ENCODE peak calls at places on chromosomes 1 and 21, in four cellular contexts. G is tibial artery, F is lower lobe of right lung, B is ovary. W is an unnamed sample.

GRCh38 chr1:6011161-6011945 is 19.1 kb upstream of the NPHP4 start:
- DNase-seq in B (no peak), G (no peak), F (peak), W (no peak)

GRCh38 chr1:4657920-4658585 is 3.6 kb downstream of the AJAP1 start:
- DNase-seq in B (no peak), F (no peak), G (no peak), W (no peak)

GRCh38 chr1:150798509-150798908 is 9.6 kb downstream of the CTSK start:
- DNase-seq in F (no peak), G (no peak), B (no peak), W (no peak)

GRCh38 chr1:180027949-180028445 is 73.4 kb downstream of the CEP350 start:
- DNase-seq in B (no peak), G (no peak), F (no peak), W (peak)

GRCh38 chr1:46372440-46372839 is 21.7 kb upstream of the FAAH start:
- DNase-seq in G (no peak), B (no peak), F (no peak), W (no peak)

GRCh38 chr1:53278294-53278693 is 40.0 kb upstream of the MAGOH start:
- DNase-seq in G (peak), B (peak), F (peak), W (peak)

GRCh38 chr1:43531453-43531905 is 796 bp downstream of the PTPRF start:
- DNase-seq in B (no peak), G (no peak), F (peak), W (no peak)

GRCh38 chr1:167683641-167684502 is 37.9 kb upstream of the MPZL1 start:
- DNase-seq in G (no peak), B (no peak), F (peak), W (peak)

GRCh38 chr21:37373539-37373938 is 7.0 kb downstream of the DYRK1A start:
- DNase-seq in F (no peak), G (no peak), B (no peak), W (peak)

GRCh38 chr1:199878818-199879217 is 148.7 kb upstream of the NR5A2 start:
- DNase-seq in G (no peak), B (no peak), F (no peak), W (no peak)
- H3K4me3 ChIP-seq in G (no peak), B (no peak), F (no peak), W (no peak)

GRCh38 chr21:44484498-44485253 is 29.4 kb downstream of the LRRC3 start:
- DNase-seq in B (no peak), F (no peak), G (no peak), W (no peak)
- H3K4me3 ChIP-seq in B (no peak), F (no peak), G (no peak), W (no peak)

GRCh38 chr1:51861669-51862068 is 16.9 kb downstream of the NRDC start:
- DNase-seq in B (no peak), F (no peak), G (no peak), W (peak)

GRCh38 chr1:51859333-51859732 is 19.2 kb downstream of the NRDC start:
- DNase-seq in G (no peak), F (no peak), B (no peak), W (no peak)

GRCh38 chr1:51858892-51859291 is 19.6 kb downstream of the NRDC start:
- DNase-seq in F (no peak), G (no peak), B (no peak), W (no peak)

GRCh38 chr1:51863384-51863783 is 15.1 kb downstream of the NRDC start:
- DNase-seq in F (no peak), B (no peak), G (no peak), W (no peak)

DNA sequence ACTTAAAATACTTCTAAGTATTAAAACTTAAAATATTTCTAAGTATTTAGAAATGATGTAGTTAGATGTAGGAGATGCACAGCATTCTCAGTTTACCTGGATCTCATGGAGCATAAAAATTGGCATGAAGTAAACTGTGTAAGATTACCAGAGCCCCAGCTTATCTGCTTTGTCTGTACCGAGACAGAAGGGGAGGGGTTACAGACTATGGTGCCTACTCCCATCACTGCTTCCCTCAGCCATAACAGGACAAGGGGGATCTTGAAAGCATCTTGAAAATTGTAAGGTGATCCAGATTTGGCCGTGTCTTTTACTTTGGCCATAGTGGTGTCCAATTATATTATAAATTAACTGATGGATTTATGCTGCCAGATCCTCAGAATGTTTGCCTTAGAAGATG is 18.8 kb downstream of the NRDC start:
- DNase-seq in B (no peak), G (no peak), F (no peak), W (no peak)
- H3K4me3 ChIP-seq in B (no peak), G (no peak), F (no peak), W (no peak)

GRCh38 chr1:211420845-211421454 is 71.0 kb downstream of the RD3 start:
- DNase-seq in G (no peak), B (no peak), F (no peak), W (no peak)

GRCh38 chr1:211420389-211420788 is 71.6 kb downstream of the RD3 start:
- DNase-seq in G (no peak), F (no peak), B (no peak), W (peak)

GRCh38 chr1:211411639-211412038 is 80.3 kb downstream of the RD3 start:
- DNase-seq in G (no peak), F (no peak), B (no peak), W (no peak)

GRCh38 chr1:211415700-211416099 is 76.3 kb downstream of the RD3 start:
- DNase-seq in G (no peak), F (no peak), B (no peak), W (peak)
- H3K4me3 ChIP-seq in G (no peak), F (no peak), B (no peak), W (no peak)

DNA sequence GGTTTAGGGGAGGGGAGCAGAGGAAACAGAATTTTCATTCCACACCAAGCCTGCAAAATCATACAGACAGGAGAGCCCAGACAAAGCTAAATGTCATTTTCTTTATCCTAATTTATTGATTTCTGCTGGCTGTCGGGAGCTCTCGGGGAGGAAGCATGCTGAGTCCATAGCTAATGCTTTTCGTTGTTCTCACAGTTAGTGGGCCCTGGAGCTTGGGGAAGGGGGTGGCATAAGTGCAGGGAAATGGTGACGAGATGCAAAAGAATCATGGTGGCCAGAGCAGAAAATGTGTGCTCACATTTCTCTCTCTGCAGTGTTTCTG is 202.4 kb downstream of the TOMM20 start:
- DNase-seq in G (no peak), F (no peak), B (no peak), W (no peak)
- H3K4me3 ChIP-seq in G (no peak), F (no peak), B (no peak), W (no peak)

GRCh38 chr1:33473900-33474299 is 1.5 kb downstream of the ZSCAN20 start:
- DNase-seq in B (no peak), F (no peak), G (no peak), W (peak)
- H3K4me3 ChIP-seq in B (no peak), F (no peak), G (no peak), W (no peak)

GRCh38 chr1:227391204-227391603 is 72.9 kb upstream of the CDC42BPA start:
- DNase-seq in F (no peak), G (no peak), B (no peak), W (no peak)
- H3K4me3 ChIP-seq in F (no peak), G (no peak), B (no peak), W (no peak)

W was measured in epithelial cell of esophagus.